ENCODE peak calls at places on chromosomes 11 and 22, in seven cellular contexts. K is IMR-90; U is body of pancreas; I is activated CD8-positive, alpha-beta T cell treated with anti-CD3 and anti-CD28 coated beads, Interleukin-2, amount 10 ng/mL, durations not matched to agents 7 days and 5 days; T is Panc1; E is left lung; A is foreskin keratinocyte. X is an unnamed sample.

GRCh38 chr11:93957553-93957952 is 63.6 kb upstream of the HEPHL1 start:
- ATAC-seq in K (no peak), U (peak), I (no peak), T (no peak), E (no peak), A (no peak), X (no peak)

GRCh38 chr11:85874265-85874664 is 19.1 kb downstream of the CCDC83 start:
- ATAC-seq in K (peak), U (no peak), I (no peak), T (peak), E (no peak), A (no peak), X (no peak)

GRCh38 chr11:65355776-65356393 is 1.3 kb downstream of the TIGD3 start:
- ATAC-seq in K (no peak), U (no peak), I (no peak), T (no peak), E (peak), A (peak), X (no peak)

GRCh38 chr11:57214494-57214893 is 22.6 kb downstream of the APLNR start:
- ATAC-seq in K (peak), U (no peak), I (no peak), T (no peak), E (peak), A (peak), X (no peak)

GRCh38 chr11:102134597-102134996 is 24.4 kb downstream of the YAP1 start:
- ATAC-seq in K (no peak), U (no peak), I (no peak), T (no peak), E (no peak), A (no peak), X (no peak)

GRCh38 chr11:57430946-57431345 is 4.0 kb upstream of the SLC43A3 start:
- ATAC-seq in K (no peak), U (no peak), I (no peak), T (no peak), E (no peak), A (no peak), X (no peak)

GRCh38 chr11:8777907-8778767 is 95.5 kb downstream of the RPL27A start:
- ATAC-seq in K (peak), U (peak), I (no peak), T (no peak), E (peak), A (peak), X (no peak)

GRCh38 chr11:73334244-73335203 is 26.4 kb downstream of the ARHGEF17 start:
- ATAC-seq in K (peak), U (peak), I (no peak), T (peak), E (peak), A (peak), X (no peak)

GRCh38 chr22:27682438-27682837 is 119.1 kb downstream of the MN1 start:
- ATAC-seq in K (no peak), U (no peak), I (no peak), T (no peak), E (no peak), A (no peak), X (no peak)

GRCh38 chr22:50207383-50208031 is 6.7 kb downstream of the SELENOO start:
- ATAC-seq in K (no peak), U (no peak), I (no peak), T (no peak), E (no peak), A (no peak), X (no peak)

GRCh38 chr11:14190992-14191773 is 167.8 kb downstream of the RRAS2 start:
- ATAC-seq in K (no peak), U (no peak), I (no peak), T (no peak), E (peak), A (peak), X (no peak)

GRCh38 chr11:86678823-86679222 is 6.4 kb upstream of the ME3 start:
- ATAC-seq in K (peak), U (no peak), I (no peak), T (peak), E (no peak), A (no peak), X (no peak)

GRCh38 chr11:69984457-69985261 is 93.5 kb upstream of the ANO1 start:
- ATAC-seq in K (peak), U (no peak), I (no peak), T (no peak), E (no peak), A (no peak), X (no peak)

GRCh38 chr11:31509412-31510345 is at the start of the genes ELP4 and IMMP1L:
- ATAC-seq in K (peak), U (peak), I (peak), T (peak), E (peak), A (peak), X (peak)

GRCh38 chr11:73314121-73314948 is 6.3 kb downstream of the ARHGEF17 start:
- ATAC-seq in K (peak), U (peak), I (no peak), T (peak), E (peak), A (no peak), X (peak)

GRCh38 chr11:65316979-65317786 is 2.5 kb downstream of the CDC42EP2 start:
- ATAC-seq in K (peak), U (no peak), I (no peak), T (peak), E (no peak), A (peak), X (no peak)

GRCh38 chr22:46466255-46466676 is 71.2 kb downstream of the CELSR1 start:
- ATAC-seq in K (no peak), U (no peak), I (no peak), T (no peak), E (peak), A (no peak), X (no peak)

GRCh38 chr11:75980031-75980430 is 165.0 kb downstream of the UVRAG start:
- ATAC-seq in K (no peak), U (no peak), I (no peak), T (no peak), E (no peak), A (no peak), X (no peak)

GRCh38 chr11:125694951-125695350 is 14.3 kb upstream of the ACRV1 start:
- ATAC-seq in K (no peak), U (no peak), I (no peak), T (no peak), E (no peak), A (no peak), X (no peak)

GRCh38 chr22:27875951-27876350 is 43.1 kb downstream of the PITPNB start:
- ATAC-seq in K (no peak), U (no peak), I (peak), T (no peak), E (no peak), A (no peak), X (no peak)

GRCh38 chr11:85903406-85903805 is 48.2 kb downstream of the CCDC83 start:
- ATAC-seq in K (no peak), U (no peak), I (no peak), T (no peak), E (no peak), A (no peak), X (no peak)

GRCh38 chr11:62025429-62026105 is 58.1 kb upstream of the FTH1 start:
- ATAC-seq in K (peak), U (peak), I (peak), T (peak), E (peak), A (peak), X (peak)

X was measured in activated T-helper 17 cell treated with anti-CD3 and anti-CD28 coated beads, Interleukin-2, amount 50 U/mL, for 72 hours.